ENCODE peak calls at places on chromosomes 16 and 17, in five cellular contexts. One of them, this sample, is unnamed.

GRCh38 chr16:12757546-12757945 is 46.1 kb downstream of the CPPED1 start:
- DNase-seq in K562: no peak
- DNase-seq in GM12878: no peak
- DNase-seq in HepG2: no peak
- DNase-seq in H1: no peak
- DNase-seq in this sample: no peak

GRCh38 chr16:86033016-86033474 is 134.1 kb downstream of the IRF8 start:
- DNase-seq in K562: no peak
- DNase-seq in GM12878: no peak
- DNase-seq in HepG2: no peak
- DNase-seq in H1: no peak
- DNase-seq in this sample: no peak

GRCh38 chr16:17335826-17336492 is 134.8 kb downstream of the XYLT1 start:
- DNase-seq in K562: no peak
- DNase-seq in GM12878: no peak
- DNase-seq in HepG2: no peak
- DNase-seq in H1: no peak
- DNase-seq in this sample: no peak

GRCh38 chr17:57834146-57834741 is 15.6 kb downstream of the MRPS23 start:
- DNase-seq in K562: no peak
- DNase-seq in GM12878: no peak
- DNase-seq in HepG2: no peak
- DNase-seq in H1: peak
- DNase-seq in this sample: peak

GRCh38 chr16:70701036-70701435 is 15.2 kb upstream of the MTSS2 start:
- DNase-seq in K562: no peak
- DNase-seq in GM12878: no peak
- DNase-seq in HepG2: no peak
- DNase-seq in H1: no peak
- DNase-seq in this sample: no peak

GRCh38 chr16:4537376-4538066 is 1.1 kb downstream of the CDIP1 start:
- DNase-seq in K562: no peak
- DNase-seq in GM12878: no peak
- DNase-seq in HepG2: no peak
- DNase-seq in H1: no peak
- DNase-seq in this sample: peak

GRCh38 chr17:77423589-77424451 is 283.1 kb downstream of the SEC14L1 start:
- DNase-seq in K562: no peak
- DNase-seq in GM12878: no peak
- DNase-seq in HepG2: no peak
- DNase-seq in H1: no peak
- DNase-seq in this sample: no peak

GRCh38 chr17:28230011-28230410 is 89.0 kb upstream of the TMEM97 start:
- DNase-seq in K562: peak
- DNase-seq in GM12878: no peak
- DNase-seq in HepG2: no peak
- DNase-seq in H1: no peak
- DNase-seq in this sample: no peak

GRCh38 chr17:28712037-28712704 is 483 bp upstream of the PROCA1 start:
- DNase-seq in K562: peak
- DNase-seq in GM12878: no peak
- DNase-seq in HepG2: no peak
- DNase-seq in H1: no peak
- DNase-seq in this sample: peak

GRCh38 chr17:46151762-46152161 is 41.5 kb downstream of the KANSL1 start:
- DNase-seq in K562: no peak
- DNase-seq in GM12878: no peak
- DNase-seq in HepG2: no peak
- DNase-seq in H1: no peak
- DNase-seq in this sample: no peak

GRCh38 chr16:11393366-11393765 is 48.1 kb downstream of the RMI2 start:
- DNase-seq in K562: no peak
- DNase-seq in GM12878: no peak
- DNase-seq in HepG2: no peak
- DNase-seq in H1: no peak
- DNase-seq in this sample: no peak

GRCh38 chr16:83315271-83315670 is 492.5 kb upstream of the HSBP1 start:
- DNase-seq in K562: no peak
- DNase-seq in GM12878: no peak
- DNase-seq in HepG2: no peak
- DNase-seq in H1: no peak
- DNase-seq in this sample: no peak

GRCh38 chr17:2244545-2245525 is 58.8 kb downstream of the SMG6 start:
- DNase-seq in K562: peak
- DNase-seq in GM12878: no peak
- DNase-seq in HepG2: peak
- DNase-seq in H1: peak
- DNase-seq in this sample: peak

GRCh38 chr17:2030779-2031163 is 818 bp downstream of the DPH1 start:
- DNase-seq in K562: peak
- DNase-seq in GM12878: no peak
- DNase-seq in HepG2: no peak
- DNase-seq in H1: no peak
- DNase-seq in this sample: peak

GRCh38 chr17:60645918-60646523 is 31.6 kb upstream of the BCAS3 start:
- DNase-seq in K562: no peak
- DNase-seq in GM12878: no peak
- DNase-seq in HepG2: no peak
- DNase-seq in H1: no peak
- DNase-seq in this sample: no peak

GRCh38 chr16:50299508-50300105 is 33.3 kb downstream of the ADCY7 start:
- DNase-seq in K562: no peak
- DNase-seq in GM12878: no peak
- DNase-seq in HepG2: no peak
- DNase-seq in H1: no peak
- DNase-seq in this sample: no peak

GRCh38 chr17:62823111-62823895 is 15.2 kb upstream of the MARCHF10 start:
- DNase-seq in K562: no peak
- DNase-seq in GM12878: no peak
- DNase-seq in HepG2: no peak
- DNase-seq in H1: no peak
- DNase-seq in this sample: no peak

GRCh38 chr16:66271074-66272060 is 95.1 kb upstream of the CDH5 start:
- DNase-seq in K562: no peak
- DNase-seq in GM12878: no peak
- DNase-seq in HepG2: no peak
- DNase-seq in H1: no peak
- DNase-seq in this sample: no peak

GRCh38 chr16:47732806-47733150 is 271.6 kb downstream of the PHKB start:
- DNase-seq in K562: no peak
- DNase-seq in GM12878: no peak
- DNase-seq in HepG2: no peak
- DNase-seq in H1: no peak
- DNase-seq in this sample: no peak

GRCh38 chr17:34499576-34499975 is 79.8 kb upstream of the TMEM132E start:
- DNase-seq in K562: peak
- DNase-seq in GM12878: no peak
- DNase-seq in HepG2: no peak
- DNase-seq in H1: no peak
- DNase-seq in this sample: peak

GRCh38 chr17:80023261-80024205 is 12.1 kb downstream of the TBC1D16 start:
- DNase-seq in K562: peak
- DNase-seq in GM12878: no peak
- DNase-seq in HepG2: peak
- DNase-seq in H1: no peak
- DNase-seq in this sample: no peak

GRCh38 chr16:56815721-56816120 is 49.3 kb upstream of the SLC12A3 start:
- DNase-seq in K562: no peak
- DNase-seq in GM12878: no peak
- DNase-seq in HepG2: no peak
- DNase-seq in H1: no peak
- DNase-seq in this sample: no peak

GRCh38 chr16:69490707-69491324 is 66.4 kb downstream of the CYB5B start:
- DNase-seq in K562: no peak
- DNase-seq in GM12878: no peak
- DNase-seq in HepG2: no peak
- DNase-seq in H1: no peak
- DNase-seq in this sample: no peak

DNA sequence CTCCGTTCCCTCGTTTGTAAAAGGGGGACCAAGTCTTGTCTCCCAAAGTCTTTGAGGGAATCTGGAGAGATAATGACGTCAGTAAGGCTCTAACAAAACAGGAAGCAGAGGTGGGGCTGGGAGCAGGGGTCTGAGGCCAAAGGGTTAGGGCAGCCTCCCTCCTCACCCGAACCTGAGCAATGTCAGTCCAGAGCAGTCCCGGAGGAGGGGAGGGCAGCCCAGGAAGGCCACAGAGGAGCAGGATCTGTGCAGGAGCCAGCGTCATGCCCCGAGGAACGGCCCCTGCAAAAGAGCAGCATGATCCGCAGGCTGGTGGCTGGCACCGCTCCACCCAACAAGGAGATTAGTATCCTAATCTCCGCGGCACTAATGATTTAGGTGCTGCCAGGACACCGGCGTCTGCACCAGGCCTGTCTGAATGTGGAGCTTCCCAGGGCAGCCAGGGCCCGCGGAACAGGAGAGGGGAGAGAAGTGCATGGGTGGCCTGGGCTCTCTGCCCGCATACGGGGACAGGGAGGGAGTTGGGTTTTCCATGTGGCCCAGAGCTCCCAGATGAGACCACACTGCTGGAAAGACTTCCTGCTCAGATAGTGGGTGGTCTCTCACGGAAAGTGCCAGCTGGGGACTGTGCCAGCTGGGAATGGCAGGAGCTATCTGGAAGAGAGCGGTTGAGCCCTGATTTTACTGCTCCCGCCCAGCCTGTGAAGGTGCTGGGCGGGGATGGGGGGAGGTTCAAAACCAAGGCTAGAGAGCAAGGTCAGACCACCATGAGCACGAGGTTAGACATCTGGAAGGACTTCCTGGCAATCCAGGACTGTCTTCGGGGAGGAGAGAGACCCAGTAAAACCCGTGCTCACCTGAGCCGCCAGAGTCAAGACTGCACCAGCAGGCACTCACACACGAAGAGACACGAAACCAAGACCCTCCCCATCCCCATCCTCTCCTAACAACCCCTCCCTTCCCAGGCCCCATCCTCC is 11.0 kb upstream of the KRT17 start:
- DNase-seq in K562: no peak
- DNase-seq in GM12878: no peak
- DNase-seq in HepG2: no peak
- DNase-seq in H1: no peak
- DNase-seq in this sample: no peak
- TF ChIP-seq ATF2 in K562: no peak
- TF ChIP-seq ATF2 in GM12878: no peak
- TF ChIP-seq ATF2 in HepG2: no peak
- TF ChIP-seq ATF2 in H1: no peak
- TF ChIP-seq ATF2 in this sample: no peak

GRCh38 chr16:27234603-27235002 is 31.3 kb downstream of the KDM8 start:
- DNase-seq in K562: no peak
- DNase-seq in GM12878: no peak
- DNase-seq in HepG2: no peak
- DNase-seq in H1: no peak
- DNase-seq in this sample: no peak

GRCh38 chr16:27232061-27232841 is 28.9 kb downstream of the KDM8 start:
- DNase-seq in K562: no peak
- DNase-seq in GM12878: peak
- DNase-seq in HepG2: no peak
- DNase-seq in H1: no peak
- DNase-seq in this sample: no peak

GRCh38 chr16:27234171-27234570 is 30.8 kb downstream of the KDM8 start:
- DNase-seq in K562: no peak
- DNase-seq in GM12878: no peak
- DNase-seq in HepG2: no peak
- DNase-seq in H1: no peak
- DNase-seq in this sample: no peak

GRCh38 chr16:27232875-27233605 is 29.7 kb downstream of the KDM8 start:
- DNase-seq in K562: no peak
- DNase-seq in GM12878: no peak
- DNase-seq in HepG2: no peak
- DNase-seq in H1: no peak
- DNase-seq in this sample: no peak

GRCh38 chr16:27233731-27234130 is 30.4 kb downstream of the KDM8 start:
- DNase-seq in K562: no peak
- DNase-seq in GM12878: no peak
- DNase-seq in HepG2: no peak
- DNase-seq in H1: no peak
- DNase-seq in this sample: no peak
- TF ChIP-seq ATF2 in K562: no peak
- TF ChIP-seq ATF2 in GM12878: no peak
- TF ChIP-seq ATF2 in HepG2: no peak
- TF ChIP-seq ATF2 in H1: no peak
- TF ChIP-seq ATF2 in this sample: no peak

GRCh38 chr17:16888413-16889087 is 83.4 kb downstream of the TNFRSF13B start:
- DNase-seq in K562: no peak
- DNase-seq in GM12878: no peak
- DNase-seq in HepG2: no peak
- DNase-seq in H1: no peak
- DNase-seq in this sample: no peak

GRCh38 chr17:16886655-16887322 is 85.1 kb downstream of the TNFRSF13B start:
- DNase-seq in K562: no peak
- DNase-seq in GM12878: no peak
- DNase-seq in HepG2: no peak
- DNase-seq in H1: no peak
- DNase-seq in this sample: no peak

GRCh38 chr17:16889088-16889465 is 82.8 kb downstream of the TNFRSF13B start:
- DNase-seq in K562: no peak
- DNase-seq in GM12878: no peak
- DNase-seq in HepG2: no peak
- DNase-seq in H1: no peak
- DNase-seq in this sample: no peak

GRCh38 chr17:16882243-16882925 is 89.5 kb downstream of the TNFRSF13B start:
- DNase-seq in K562: no peak
- DNase-seq in GM12878: no peak
- DNase-seq in HepG2: no peak
- DNase-seq in H1: no peak
- DNase-seq in this sample: no peak

GRCh38 chr17:16887523-16888095 is 84.3 kb downstream of the TNFRSF13B start:
- DNase-seq in K562: no peak
- DNase-seq in GM12878: no peak
- DNase-seq in HepG2: no peak
- DNase-seq in H1: no peak
- DNase-seq in this sample: no peak
- TF ChIP-seq ATF2 in K562: no peak
- TF ChIP-seq ATF2 in GM12878: no peak
- TF ChIP-seq ATF2 in HepG2: no peak
- TF ChIP-seq ATF2 in H1: no peak
- TF ChIP-seq ATF2 in this sample: no peak

DNA sequence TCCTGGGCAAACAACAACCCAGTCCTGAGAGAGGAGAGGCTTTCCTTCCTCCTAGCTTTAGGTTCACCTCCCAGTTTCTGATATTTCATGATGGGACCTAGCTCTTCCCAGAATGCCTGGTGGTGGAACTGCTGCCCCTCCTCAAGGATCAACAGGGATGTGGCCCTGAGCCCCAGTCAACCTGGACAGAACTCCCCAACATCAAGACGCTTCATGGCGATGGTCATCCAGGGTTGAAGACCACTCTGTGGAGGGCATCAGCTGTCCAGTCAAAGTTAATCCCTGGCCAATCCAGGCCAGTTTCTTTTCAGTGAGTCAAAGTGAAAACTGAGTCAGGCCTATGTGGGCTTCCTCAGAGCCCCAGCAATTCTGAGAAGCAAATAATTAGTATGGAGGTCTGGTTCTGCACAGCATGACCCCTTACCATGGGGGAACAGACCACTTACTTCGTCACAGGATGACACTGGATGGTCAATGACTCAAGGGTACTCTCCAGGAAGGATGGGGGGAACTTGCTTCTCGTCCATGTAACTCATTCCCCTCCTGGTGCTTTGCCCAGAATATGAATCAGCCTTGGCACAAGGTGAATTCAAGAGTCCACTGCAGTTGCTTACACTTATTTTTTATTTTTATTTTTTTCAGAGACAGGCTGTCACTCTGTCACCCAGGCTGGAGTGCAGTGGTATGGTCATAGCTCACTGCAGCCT is 14.7 kb upstream of the XYLT2 start:
- DNase-seq in K562: no peak
- DNase-seq in GM12878: no peak
- DNase-seq in HepG2: no peak
- DNase-seq in H1: no peak
- DNase-seq in this sample: no peak
- TF ChIP-seq ATF2 in K562: no peak
- TF ChIP-seq ATF2 in GM12878: no peak
- TF ChIP-seq ATF2 in HepG2: no peak
- TF ChIP-seq ATF2 in H1: no peak
- TF ChIP-seq ATF2 in this sample: no peak

This sample was measured in WTC11.